ENCODE peak calls at places on chromosomes 13 and 19, in five cellular contexts. X, T, I, W and N are unnamed samples.

GRCh38 chr19:4537953-4538600 is 1.8 kb downstream of the LRG1 start:
- DNase-seq in X (no peak), T (no peak), I (no peak), W (no peak), N (no peak)

GRCh38 chr19:43489979-43490599 is 14.5 kb downstream of the PHLDB3 start:
- DNase-seq in X (no peak), T (no peak), I (no peak), W (no peak), N (no peak)

GRCh38 chr19:39236527-39236926 is 8.3 kb downstream of the IFNL3 start:
- DNase-seq in X (no peak), T (no peak), I (no peak), W (no peak), N (no peak)

GRCh38 chr13:21420706-21421105 is 38.4 kb downstream of the ZDHHC20 start:
- DNase-seq in X (peak; percentile 8), T (no peak), I (peak; percentile 61), W (no peak), N (no peak)

GRCh38 chr19:2274185-2274711 is 7.7 kb downstream of the PEAK3 start:
- DNase-seq in X (no peak), T (no peak), I (peak; percentile 51), W (no peak), N (no peak)

GRCh38 chr13:24684600-24684998 is 4.4 kb downstream of the ATP12A start:
- DNase-seq in X (no peak), T (no peak), I (peak; percentile 59), W (no peak), N (peak; percentile 17)

GRCh38 chr13:25237083-25237482 is 50.2 kb downstream of the MTMR6 start:
- DNase-seq in X (no peak), T (no peak), I (no peak), W (no peak), N (no peak)

GRCh38 chr13:23617551-23618014 is 47.4 kb downstream of the TNFRSF19 start:
- DNase-seq in X (no peak), T (no peak), I (peak; percentile 51), W (no peak), N (no peak)

GRCh38 chr13:52665325-52665724 is 12.7 kb downstream of the SUGT1 start:
- DNase-seq in X (peak; percentile 39), T (no peak), I (peak; percentile 60), W (no peak), N (no peak)

GRCh38 chr19:56273563-56274117 is 1.1 kb downstream of the EDDM13 start:
- DNase-seq in X (peak; percentile 38), T (no peak), I (peak; percentile 31), W (no peak), N (no peak)